ENCODE peak calls at places on chromosomes 2 and 18, in six cellular contexts. W is GM13977; T is HFF-Myc; G is type B pancreatic cell; X is CD4-positive, alpha-beta T cell; J is mammary epithelial cell. S is an unnamed sample.
A peak's percentile ranks its signal among the peaks of the same experiment; 100 is the strongest.

GRCh38 chr2:199136681-199137080 is 321.1 kb downstream of the SATB2 start:
- DNase-seq in T (peak; percentile 62), W (no peak), J (peak; percentile 55), G (no peak), X (no peak), S (no peak)

GRCh38 chr2:96556441-96557330 is 20.1 kb downstream of the ARID5A start:
- DNase-seq in G (no peak), X (no peak), J (peak; percentile 99), W (peak; percentile 25), T (no peak), S (no peak)

GRCh38 chr2:48279347-48279746 is 250.6 kb upstream of the STON1 start:
- DNase-seq in X (no peak), G (no peak), J (no peak), W (no peak), T (no peak), S (no peak)

GRCh38 chr2:6952116-6952515 is 34.9 kb downstream of the RNF144A start:
- DNase-seq in W (no peak), G (no peak), X (no peak), J (no peak), T (no peak), S (no peak)

GRCh38 chr18:10350661-10351060 is 103.8 kb upstream of the APCDD1 start:
- DNase-seq in T (no peak), W (no peak), J (no peak), X (no peak), G (peak; percentile 53), S (no peak)

GRCh38 chr2:165840333-165840958 is 46.4 kb upstream of the GALNT3 start:
- DNase-seq in J (no peak), G (no peak), W (no peak), X (no peak), T (no peak), S (no peak)

GRCh38 chr18:35376393-35376741 is 770 bp downstream of the ZNF396 start:
- DNase-seq in T (no peak), J (no peak), G (no peak), W (peak; percentile 62), X (no peak), S (peak; percentile 7)

GRCh38 chr2:168293766-168294165 is 46.4 kb upstream of the STK39 start:
- DNase-seq in T (no peak), W (no peak), G (no peak), X (no peak), J (no peak), S (no peak)

GRCh38 chr18:56910967-56911366 is 235.9 kb upstream of the BOD1L2 start:
- DNase-seq in T (no peak), X (no peak), G (no peak), W (no peak), J (no peak), S (no peak)

GRCh38 chr2:104658840-104659591 is 194.9 kb upstream of the POU3F3 start:
- DNase-seq in G (no peak), X (no peak), W (no peak), T (no peak), J (no peak), S (peak; percentile 50)

GRCh38 chr2:17672583-17673317 is 80.9 kb downstream of the SMC6 start:
- DNase-seq in J (peak; percentile 80), W (no peak), G (no peak), X (no peak), T (peak; percentile 2), S (no peak)

GRCh38 chr18:23778828-23779227 is 89.6 kb downstream of the LAMA3 start:
- DNase-seq in T (no peak), W (no peak), G (no peak), X (no peak), J (no peak), S (no peak)

GRCh38 chr2:56025469-56026193 is 102.0 kb upstream of the EFEMP1 start:
- DNase-seq in X (no peak), G (no peak), W (no peak), T (no peak), J (no peak), S (no peak)

GRCh38 chr2:232492236-232492848 is 4.7 kb upstream of the ECEL1 start:
- DNase-seq in X (no peak), G (no peak), W (no peak), T (no peak), J (no peak), S (no peak)

GRCh38 chr2:224442092-224442999 is 40.4 kb upstream of the FAM124B start:
- DNase-seq in X (no peak), T (no peak), W (peak; percentile 44), J (no peak), G (no peak), S (no peak)

GRCh38 chr2:84894758-84895520 is 10.5 kb upstream of the TMSB10 start:
- DNase-seq in G (no peak), J (peak; percentile 31), X (no peak), W (no peak), T (no peak), S (no peak)

GRCh38 chr2:234968633-234969328 is 17.0 kb downstream of the SH3BP4 start:
- DNase-seq in T (no peak), W (no peak), X (no peak), G (no peak), J (no peak), S (no peak)

GRCh38 chr2:64819774-64820688 is 166.3 kb upstream of the SERTAD2 start:
- DNase-seq in X (peak; percentile 40), J (no peak), T (no peak), W (peak; percentile 23), G (no peak), S (no peak)

GRCh38 chr2:62873603-62874002 is 168.1 kb downstream of the EHBP1 start:
- DNase-seq in W (no peak), G (no peak), X (no peak), T (no peak), J (no peak), S (no peak)

GRCh38 chr2:238971318-238972145 is 123.6 kb downstream of the TWIST2 start:
- DNase-seq in X (no peak), G (no peak), W (no peak), J (no peak), T (no peak), S (no peak)

GRCh38 chr2:188278388-188279092 is 13.1 kb upstream of the GULP1 start:
- DNase-seq in X (no peak), G (no peak), J (no peak), W (no peak), T (no peak), S (no peak)

GRCh38 chr2:216086207-216086893 is 4.6 kb downstream of the TMEM169 start:
- DNase-seq in X (no peak), J (no peak), W (no peak), T (no peak), G (no peak), S (no peak)

GRCh38 chr18:14970027-14970426 is 222.1 kb downstream of the ANKRD30B start:
- DNase-seq in X (no peak), J (peak; percentile 21), W (no peak), T (no peak), G (no peak), S (no peak)

GRCh38 chr2:240972636-240973521 is 25.5 kb upstream of the SNED1 start:
- DNase-seq in T (peak; percentile 41), X (no peak), G (no peak), J (peak; percentile 18), W (no peak), S (no peak)

GRCh38 chr2:240394549-240394948 is 40.9 kb upstream of the GPC1 start:
- DNase-seq in X (no peak), W (no peak), J (no peak), T (no peak), G (no peak), S (no peak)

GRCh38 chr2:200525882-200526651 is at the start of gene SGO2:
- DNase-seq in X (peak; percentile 91), T (peak; percentile 82), G (peak; percentile 93), W (peak; percentile 94), J (peak; percentile 96), S (peak; percentile 88)
- TF ChIP-seq CTCF in X (no peak), T (no peak), G (peak; percentile 30), W (no peak), J (no peak), S (no peak)

GRCh38 chr18:77069482-77069881 is 63.1 kb downstream of the MBP start:
- DNase-seq in X (no peak), W (no peak), J (no peak), T (no peak), G (no peak), S (no peak)

GRCh38 chr18:77067315-77068061 is 65.1 kb downstream of the MBP start:
- DNase-seq in W (no peak), T (peak; percentile 69), G (no peak), X (peak; percentile 58), J (peak; percentile 89), S (no peak)

GRCh38 chr18:77069931-77070330 is 62.7 kb downstream of the MBP start:
- DNase-seq in T (no peak), G (no peak), X (no peak), J (no peak), W (no peak), S (no peak)

GRCh38 chr18:77068321-77068841 is 64.2 kb downstream of the MBP start:
- DNase-seq in J (peak; percentile 65), X (peak; percentile 38), W (no peak), G (no peak), T (no peak), S (no peak)

GRCh38 chr18:77068890-77069312 is 63.7 kb downstream of the MBP start:
- DNase-seq in G (no peak), J (peak; percentile 25), W (no peak), T (no peak), X (no peak), S (no peak)
- TF ChIP-seq CTCF in G (peak; percentile 10), J (no peak), W (peak; percentile 12), T (peak; percentile 8), X (no peak), S (no peak)

GRCh38 chr2:217918220-217919024 is 84.4 kb downstream of the TNS1 start:
- DNase-seq in T (no peak), G (no peak), W (no peak), X (no peak), J (no peak), S (no peak)
- TF ChIP-seq CTCF in T (peak; percentile 17), G (peak; percentile 51), W (peak; percentile 17), X (no peak), J (no peak), S (peak; percentile 35)

DNA sequence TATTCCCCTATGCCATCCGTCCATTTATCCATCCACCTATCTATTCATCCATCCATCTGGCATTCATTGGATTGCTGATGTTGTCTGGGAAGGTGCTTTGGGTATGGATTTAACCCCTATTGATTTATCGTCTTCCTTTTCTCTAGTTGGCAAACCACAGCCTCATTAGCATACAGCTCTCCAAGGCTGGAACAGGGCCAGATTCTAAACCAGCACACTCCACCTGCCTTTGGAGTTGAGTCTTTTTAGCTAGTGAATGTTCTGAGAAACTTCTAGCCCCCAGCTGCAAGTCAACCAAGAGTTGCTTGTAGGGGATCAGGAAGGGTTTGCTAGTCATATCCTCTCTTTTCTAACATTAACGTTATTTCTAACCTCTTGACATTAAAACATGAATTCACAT is 90.7 kb downstream of the NRP2 start:
- DNase-seq in W (no peak), J (no peak), G (no peak), T (no peak), X (no peak), S (no peak)
- TF ChIP-seq CTCF in W (no peak), J (no peak), G (no peak), T (no peak), X (no peak), S (no peak)